ENCODE peak calls at places on chromosome 4, in ten cellular contexts. One of them, this sample, is unnamed.

GRCh38 chr4:83178029-83178428 is 63.5 kb upstream of the PLAC8 start:
- DNase-seq in HFF-Myc: no peak
- DNase-seq in choroid plexus epithelial cell: no peak
- DNase-seq in foreskin fibroblast: no peak
- DNase-seq in cardiac fibroblast: no peak
- DNase-seq in RWPE1: no peak
- DNase-seq in GM12878: no peak
- DNase-seq in WTC11: no peak
- DNase-seq in OCI-LY7: no peak
- DNase-seq in brain microvascular endothelial cell: no peak
- DNase-seq in this sample: no peak

GRCh38 chr4:109671350-109671749 is 31.9 kb downstream of the CASP6 start:
- DNase-seq in cardiac fibroblast: no peak
- DNase-seq in GM12878: no peak
- DNase-seq in brain microvascular endothelial cell: no peak
- DNase-seq in HFF-Myc: no peak
- DNase-seq in WTC11: no peak
- DNase-seq in choroid plexus epithelial cell: peak
- DNase-seq in foreskin fibroblast: no peak
- DNase-seq in RWPE1: no peak
- DNase-seq in OCI-LY7: no peak
- DNase-seq in this sample: no peak

GRCh38 chr4:818106-818921 is 7.6 kb downstream of the CPLX1 start:
- DNase-seq in foreskin fibroblast: no peak
- DNase-seq in RWPE1: no peak
- DNase-seq in choroid plexus epithelial cell: no peak
- DNase-seq in GM12878: no peak
- DNase-seq in cardiac fibroblast: no peak
- DNase-seq in brain microvascular endothelial cell: no peak
- DNase-seq in OCI-LY7: no peak
- DNase-seq in HFF-Myc: no peak
- DNase-seq in WTC11: no peak
- DNase-seq in this sample: no peak

GRCh38 chr4:75289843-75290616 is 224.2 kb downstream of the RCHY1 start:
- DNase-seq in cardiac fibroblast: peak
- DNase-seq in GM12878: peak
- DNase-seq in RWPE1: no peak
- DNase-seq in brain microvascular endothelial cell: peak
- DNase-seq in WTC11: peak
- DNase-seq in foreskin fibroblast: no peak
- DNase-seq in OCI-LY7: peak
- DNase-seq in HFF-Myc: no peak
- DNase-seq in choroid plexus epithelial cell: no peak
- DNase-seq in this sample: no peak

GRCh38 chr4:188282620-188283232 is 143.5 kb downstream of the TRIML1 start:
- DNase-seq in HFF-Myc: no peak
- DNase-seq in OCI-LY7: no peak
- DNase-seq in brain microvascular endothelial cell: no peak
- DNase-seq in cardiac fibroblast: no peak
- DNase-seq in RWPE1: no peak
- DNase-seq in WTC11: peak
- DNase-seq in GM12878: no peak
- DNase-seq in choroid plexus epithelial cell: no peak
- DNase-seq in foreskin fibroblast: no peak
- DNase-seq in this sample: no peak

GRCh38 chr4:152896819-152897218 is 39.3 kb upstream of the FHDC1 start:
- DNase-seq in OCI-LY7: no peak
- DNase-seq in RWPE1: no peak
- DNase-seq in WTC11: no peak
- DNase-seq in brain microvascular endothelial cell: no peak
- DNase-seq in GM12878: no peak
- DNase-seq in choroid plexus epithelial cell: peak
- DNase-seq in cardiac fibroblast: peak
- DNase-seq in HFF-Myc: no peak
- DNase-seq in foreskin fibroblast: no peak
- DNase-seq in this sample: no peak

GRCh38 chr4:25925486-25926201 is 11.6 kb downstream of the SMIM20 start:
- DNase-seq in cardiac fibroblast: peak
- DNase-seq in HFF-Myc: no peak
- DNase-seq in choroid plexus epithelial cell: peak
- DNase-seq in foreskin fibroblast: peak
- DNase-seq in GM12878: no peak
- DNase-seq in RWPE1: peak
- DNase-seq in brain microvascular endothelial cell: peak
- DNase-seq in OCI-LY7: peak
- DNase-seq in WTC11: peak
- DNase-seq in this sample: no peak

GRCh38 chr4:154506253-154506652 is 14.7 kb upstream of the DCHS2 start:
- DNase-seq in GM12878: no peak
- DNase-seq in RWPE1: no peak
- DNase-seq in OCI-LY7: peak
- DNase-seq in brain microvascular endothelial cell: peak
- DNase-seq in choroid plexus epithelial cell: peak
- DNase-seq in HFF-Myc: no peak
- DNase-seq in foreskin fibroblast: peak
- DNase-seq in WTC11: no peak
- DNase-seq in cardiac fibroblast: peak
- DNase-seq in this sample: no peak

GRCh38 chr4:60116592-60116991 is 1083.5 kb upstream of the ADGRL3 start:
- DNase-seq in choroid plexus epithelial cell: no peak
- DNase-seq in HFF-Myc: no peak
- DNase-seq in foreskin fibroblast: no peak
- DNase-seq in RWPE1: no peak
- DNase-seq in brain microvascular endothelial cell: no peak
- DNase-seq in cardiac fibroblast: no peak
- DNase-seq in WTC11: no peak
- DNase-seq in OCI-LY7: no peak
- DNase-seq in GM12878: no peak
- DNase-seq in this sample: no peak

GRCh38 chr4:26368685-26369084 is 47.9 kb downstream of the RBPJ start:
- DNase-seq in brain microvascular endothelial cell: no peak
- DNase-seq in HFF-Myc: no peak
- DNase-seq in cardiac fibroblast: no peak
- DNase-seq in OCI-LY7: no peak
- DNase-seq in RWPE1: no peak
- DNase-seq in GM12878: no peak
- DNase-seq in foreskin fibroblast: no peak
- DNase-seq in choroid plexus epithelial cell: no peak
- DNase-seq in WTC11: no peak
- DNase-seq in this sample: no peak

GRCh38 chr4:37805091-37805490 is 21.4 kb upstream of the PGM2 start:
- DNase-seq in HFF-Myc: no peak
- DNase-seq in RWPE1: no peak
- DNase-seq in WTC11: no peak
- DNase-seq in cardiac fibroblast: no peak
- DNase-seq in foreskin fibroblast: no peak
- DNase-seq in brain microvascular endothelial cell: no peak
- DNase-seq in choroid plexus epithelial cell: no peak
- DNase-seq in OCI-LY7: peak
- DNase-seq in GM12878: no peak
- DNase-seq in this sample: no peak

GRCh38 chr4:53572595-53572994 is 18.7 kb downstream of the LNX1 start:
- DNase-seq in choroid plexus epithelial cell: no peak
- DNase-seq in OCI-LY7: no peak
- DNase-seq in GM12878: no peak
- DNase-seq in HFF-Myc: no peak
- DNase-seq in foreskin fibroblast: no peak
- DNase-seq in RWPE1: no peak
- DNase-seq in brain microvascular endothelial cell: no peak
- DNase-seq in WTC11: no peak
- DNase-seq in cardiac fibroblast: no peak
- DNase-seq in this sample: no peak

GRCh38 chr4:119729815-119730643 is 101.4 kb upstream of the PDE5A start:
- DNase-seq in brain microvascular endothelial cell: peak
- DNase-seq in HFF-Myc: peak
- DNase-seq in foreskin fibroblast: peak
- DNase-seq in cardiac fibroblast: peak
- DNase-seq in WTC11: no peak
- DNase-seq in choroid plexus epithelial cell: peak
- DNase-seq in RWPE1: peak
- DNase-seq in OCI-LY7: no peak
- DNase-seq in GM12878: no peak
- DNase-seq in this sample: no peak
- TF ChIP-seq CTCF in brain microvascular endothelial cell: no peak
- TF ChIP-seq CTCF in HFF-Myc: no peak
- TF ChIP-seq CTCF in foreskin fibroblast: no peak
- TF ChIP-seq CTCF in cardiac fibroblast: no peak
- TF ChIP-seq CTCF in WTC11: no peak
- TF ChIP-seq CTCF in choroid plexus epithelial cell: no peak
- TF ChIP-seq CTCF in RWPE1: no peak
- TF ChIP-seq CTCF in OCI-LY7: no peak
- TF ChIP-seq CTCF in GM12878: no peak
- TF ChIP-seq CTCF in this sample: no peak

DNA sequence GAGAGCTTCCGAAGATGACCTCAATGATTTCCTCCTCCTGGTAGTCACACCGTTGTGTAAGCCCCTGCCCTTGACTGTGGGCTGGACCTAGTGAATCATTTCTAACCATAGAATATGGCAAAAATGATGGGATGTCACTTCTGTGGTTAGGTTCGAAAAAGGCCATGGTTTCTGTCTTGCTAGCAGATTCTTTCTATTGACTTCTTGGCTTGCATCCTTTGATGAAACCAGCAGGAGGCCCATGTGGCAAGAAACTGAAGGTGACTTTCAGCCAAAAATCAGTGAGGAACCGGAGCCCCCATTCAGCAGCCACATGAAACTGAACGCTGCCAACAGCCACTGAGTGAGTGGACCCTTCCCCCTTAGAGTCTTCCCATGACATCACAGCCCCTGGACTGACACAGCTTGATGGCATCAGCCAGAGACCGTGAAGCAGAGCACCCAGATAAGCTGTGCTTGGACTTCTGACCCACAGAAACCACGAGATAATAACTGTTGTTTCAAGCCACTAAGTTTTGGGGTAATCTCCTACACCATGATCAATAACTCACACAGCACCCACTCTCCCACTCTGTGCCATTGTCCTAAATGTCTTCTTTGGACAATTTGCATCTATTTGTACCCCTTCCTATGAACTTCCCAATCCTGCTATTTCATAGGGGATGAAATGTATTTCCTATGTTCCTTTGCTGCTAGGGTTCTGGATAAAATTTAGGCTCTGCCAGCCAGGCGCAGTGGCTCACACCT is 148.0 kb upstream of the STX18 start:
- DNase-seq in RWPE1: no peak
- DNase-seq in OCI-LY7: no peak
- DNase-seq in HFF-Myc: no peak
- DNase-seq in brain microvascular endothelial cell: no peak
- DNase-seq in cardiac fibroblast: no peak
- DNase-seq in foreskin fibroblast: no peak
- DNase-seq in WTC11: no peak
- DNase-seq in GM12878: peak
- DNase-seq in choroid plexus epithelial cell: peak
- DNase-seq in this sample: no peak
- TF ChIP-seq CTCF in RWPE1: no peak
- TF ChIP-seq CTCF in OCI-LY7: no peak
- TF ChIP-seq CTCF in HFF-Myc: no peak
- TF ChIP-seq CTCF in brain microvascular endothelial cell: peak
- TF ChIP-seq CTCF in cardiac fibroblast: no peak
- TF ChIP-seq CTCF in foreskin fibroblast: peak
- TF ChIP-seq CTCF in WTC11: no peak
- TF ChIP-seq CTCF in GM12878: peak
- TF ChIP-seq CTCF in choroid plexus epithelial cell: peak
- TF ChIP-seq CTCF in this sample: no peak

GRCh38 chr4:156779046-156779445 is 192.6 kb downstream of the PDGFC start:
- DNase-seq in brain microvascular endothelial cell: peak
- DNase-seq in foreskin fibroblast: peak
- DNase-seq in HFF-Myc: no peak
- DNase-seq in GM12878: no peak
- DNase-seq in cardiac fibroblast: peak
- DNase-seq in WTC11: no peak
- DNase-seq in choroid plexus epithelial cell: peak
- DNase-seq in OCI-LY7: no peak
- DNase-seq in RWPE1: no peak
- DNase-seq in this sample: no peak

GRCh38 chr4:156778093-156778492 is 193.5 kb downstream of the PDGFC start:
- DNase-seq in HFF-Myc: no peak
- DNase-seq in RWPE1: no peak
- DNase-seq in OCI-LY7: no peak
- DNase-seq in WTC11: no peak
- DNase-seq in foreskin fibroblast: no peak
- DNase-seq in cardiac fibroblast: no peak
- DNase-seq in GM12878: no peak
- DNase-seq in brain microvascular endothelial cell: no peak
- DNase-seq in choroid plexus epithelial cell: peak
- DNase-seq in this sample: no peak

GRCh38 chr4:156778606-156779005 is 193.0 kb downstream of the PDGFC start:
- DNase-seq in foreskin fibroblast: peak
- DNase-seq in brain microvascular endothelial cell: no peak
- DNase-seq in WTC11: no peak
- DNase-seq in HFF-Myc: no peak
- DNase-seq in RWPE1: peak
- DNase-seq in cardiac fibroblast: peak
- DNase-seq in OCI-LY7: no peak
- DNase-seq in choroid plexus epithelial cell: peak
- DNase-seq in GM12878: no peak
- DNase-seq in this sample: no peak

GRCh38 chr4:156781852-156782251 is 189.7 kb downstream of the PDGFC start:
- DNase-seq in choroid plexus epithelial cell: peak
- DNase-seq in OCI-LY7: no peak
- DNase-seq in RWPE1: peak
- DNase-seq in brain microvascular endothelial cell: peak
- DNase-seq in foreskin fibroblast: peak
- DNase-seq in cardiac fibroblast: no peak
- DNase-seq in HFF-Myc: no peak
- DNase-seq in WTC11: no peak
- DNase-seq in GM12878: no peak
- DNase-seq in this sample: no peak

GRCh38 chr4:156779774-156780173 is 191.8 kb downstream of the PDGFC start:
- DNase-seq in WTC11: no peak
- DNase-seq in choroid plexus epithelial cell: peak
- DNase-seq in OCI-LY7: no peak
- DNase-seq in RWPE1: peak
- DNase-seq in brain microvascular endothelial cell: peak
- DNase-seq in HFF-Myc: peak
- DNase-seq in GM12878: no peak
- DNase-seq in foreskin fibroblast: peak
- DNase-seq in cardiac fibroblast: no peak
- DNase-seq in this sample: no peak
- TF ChIP-seq CTCF in WTC11: no peak
- TF ChIP-seq CTCF in choroid plexus epithelial cell: no peak
- TF ChIP-seq CTCF in OCI-LY7: no peak
- TF ChIP-seq CTCF in RWPE1: no peak
- TF ChIP-seq CTCF in brain microvascular endothelial cell: no peak
- TF ChIP-seq CTCF in HFF-Myc: no peak
- TF ChIP-seq CTCF in GM12878: no peak
- TF ChIP-seq CTCF in foreskin fibroblast: no peak
- TF ChIP-seq CTCF in cardiac fibroblast: no peak
- TF ChIP-seq CTCF in this sample: no peak

DNA sequence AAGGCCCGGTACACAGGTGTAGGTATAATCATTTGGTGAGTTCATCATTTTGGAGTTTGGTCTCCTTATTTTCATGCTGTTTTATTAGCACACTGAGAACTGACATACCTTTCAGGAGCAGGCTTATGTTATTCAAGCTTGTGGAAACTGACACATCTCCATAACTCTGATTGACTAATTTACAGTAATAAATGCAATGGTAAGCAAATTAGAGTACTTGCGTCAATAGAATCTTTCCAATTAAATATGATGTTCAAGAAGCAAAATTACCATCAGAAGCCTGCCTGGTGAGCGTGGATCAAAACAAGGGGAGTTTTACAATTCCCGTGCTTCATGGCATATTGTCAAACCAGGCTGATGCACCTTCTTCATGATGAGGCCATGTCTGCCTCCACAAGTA is 210.7 kb upstream of the GPRIN3 start:
- DNase-seq in OCI-LY7: no peak
- DNase-seq in foreskin fibroblast: no peak
- DNase-seq in cardiac fibroblast: no peak
- DNase-seq in RWPE1: no peak
- DNase-seq in GM12878: no peak
- DNase-seq in WTC11: no peak
- DNase-seq in brain microvascular endothelial cell: no peak
- DNase-seq in choroid plexus epithelial cell: no peak
- DNase-seq in HFF-Myc: no peak
- DNase-seq in this sample: no peak
- TF ChIP-seq CTCF in OCI-LY7: no peak
- TF ChIP-seq CTCF in foreskin fibroblast: no peak
- TF ChIP-seq CTCF in cardiac fibroblast: no peak
- TF ChIP-seq CTCF in RWPE1: no peak
- TF ChIP-seq CTCF in GM12878: no peak
- TF ChIP-seq CTCF in WTC11: no peak
- TF ChIP-seq CTCF in brain microvascular endothelial cell: no peak
- TF ChIP-seq CTCF in choroid plexus epithelial cell: no peak
- TF ChIP-seq CTCF in HFF-Myc: no peak
- TF ChIP-seq CTCF in this sample: no peak